ENCODE peak calls at places on chromosomes 6 and 20, in six cellular contexts. O is lung, M is hepatocyte, U is neural progenitor cell, D is lower lobe of right lung, L is ovary. V is an unnamed sample.

GRCh38 chr6:3765415-3765814 is 13.9 kb upstream of the PXDC1 start:
- DNase-seq in L (no peak), M (no peak), D (no peak), O (no peak), U (no peak), V (no peak)

GRCh38 chr6:36633915-36634314 is 39.8 kb downstream of the SRSF3 start:
- DNase-seq in L (peak; percentile 81), M (peak; percentile 65), O (peak; percentile 64), U (no peak), D (peak; percentile 75), V (peak; percentile 42)

GRCh38 chr6:33198159-33198852 is 2.2 kb downstream of the RXRB start:
- DNase-seq in U (no peak), D (no peak), M (no peak), O (no peak), L (peak; percentile 33), V (no peak)

GRCh38 chr6:162442675-162443074 is 284.9 kb downstream of the PRKN start:
- DNase-seq in U (peak; percentile 80), M (peak; percentile 19), O (no peak), L (no peak), D (no peak), V (no peak)

GRCh38 chr20:51930775-51931174 is 128.5 kb upstream of the SALL4 start:
- DNase-seq in O (no peak), L (no peak), U (no peak), D (no peak), M (peak; percentile 68), V (peak; percentile 16)

GRCh38 chr6:143037470-143037869 is 23.2 kb upstream of the AIG1 start:
- DNase-seq in M (no peak), U (peak; percentile 19), O (no peak), L (no peak), D (no peak), V (no peak)

GRCh38 chr6:71335544-71335943 is 46.9 kb downstream of the OGFRL1 start:
- DNase-seq in O (no peak), L (no peak), M (no peak), D (no peak), U (no peak), V (no peak)

GRCh38 chr6:1870902-1871301 is 261.2 kb downstream of the FOXC1 start:
- DNase-seq in L (no peak), M (no peak), D (no peak), O (no peak), U (peak; percentile 53), V (no peak)

GRCh38 chr6:82951389-82951788 is 114.3 kb downstream of the UBE3D start:
- DNase-seq in D (no peak), M (no peak), O (no peak), U (no peak), L (no peak), V (no peak)

GRCh38 chr20:45823949-45824835 is 2.9 kb downstream of the TNNC2 start:
- DNase-seq in D (peak; percentile 53), O (no peak), U (peak; percentile 66), L (peak; percentile 73), M (peak; percentile 59), V (no peak)

GRCh38 chr6:29619578-29619977 is 13.4 kb downstream of the GABBR1 start:
- DNase-seq in L (no peak), O (no peak), D (no peak), M (no peak), U (no peak), V (no peak)

GRCh38 chr6:151023346-151023745 is 157.8 kb downstream of the MTHFD1L start:
- DNase-seq in D (no peak), O (no peak), L (no peak), M (no peak), U (no peak), V (no peak)

DNA sequence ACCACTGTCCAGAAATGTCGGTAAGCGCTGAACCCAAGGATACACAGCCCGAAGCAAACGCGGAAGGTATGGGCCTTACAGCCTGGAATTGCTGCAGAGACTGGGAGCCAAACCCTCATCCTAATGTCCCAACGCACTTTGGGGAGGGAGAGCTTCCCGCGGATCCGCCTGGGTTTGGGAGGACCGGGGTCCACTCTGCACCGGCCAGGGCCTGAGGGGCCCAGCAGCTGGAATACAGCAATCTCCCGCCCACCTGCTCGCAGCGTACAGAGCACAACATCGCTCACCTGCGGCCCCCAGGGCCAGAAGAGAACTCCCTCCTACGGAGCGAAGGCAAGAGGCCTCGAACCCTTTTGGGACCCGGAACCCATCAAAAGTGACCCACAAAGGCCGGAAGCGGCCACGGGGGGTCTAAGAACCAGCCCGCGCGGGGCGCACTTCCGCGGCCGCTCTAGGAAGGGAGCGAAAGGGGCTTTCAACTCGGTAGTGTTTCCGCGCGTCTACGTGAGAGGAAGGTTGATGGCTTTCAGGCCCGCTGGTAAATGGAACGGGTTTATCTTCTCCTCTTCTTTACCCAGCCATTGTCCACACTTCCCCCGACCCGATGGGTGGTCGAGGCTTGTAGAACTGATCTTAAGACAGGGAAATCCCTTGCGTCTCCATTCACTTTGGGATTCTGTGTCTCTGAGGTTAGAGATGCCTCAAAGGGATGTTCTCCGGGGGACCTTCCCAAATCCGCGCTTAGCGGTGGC is at the start of gene ZSCAN12:
- DNase-seq in L (peak; percentile 90), D (peak; percentile 88), U (peak; percentile 90), M (peak; percentile 95), O (peak; percentile 84), V (peak; percentile 75)
- TF ChIP-seq CTCF in L (peak; percentile 37), D (peak; percentile 56), U (peak; percentile 78), M (peak; percentile 73), O (peak; percentile 11), V (peak; percentile 81)

GRCh38 chr6:158629376-158630221 is 14.9 kb downstream of the DYNLT1 start:
- DNase-seq in O (no peak), U (peak; percentile 40), M (no peak), L (no peak), D (no peak), V (no peak)
- TF ChIP-seq CTCF in O (no peak), U (peak; percentile 44), M (peak; percentile 22), L (no peak), D (no peak), V (no peak)

DNA sequence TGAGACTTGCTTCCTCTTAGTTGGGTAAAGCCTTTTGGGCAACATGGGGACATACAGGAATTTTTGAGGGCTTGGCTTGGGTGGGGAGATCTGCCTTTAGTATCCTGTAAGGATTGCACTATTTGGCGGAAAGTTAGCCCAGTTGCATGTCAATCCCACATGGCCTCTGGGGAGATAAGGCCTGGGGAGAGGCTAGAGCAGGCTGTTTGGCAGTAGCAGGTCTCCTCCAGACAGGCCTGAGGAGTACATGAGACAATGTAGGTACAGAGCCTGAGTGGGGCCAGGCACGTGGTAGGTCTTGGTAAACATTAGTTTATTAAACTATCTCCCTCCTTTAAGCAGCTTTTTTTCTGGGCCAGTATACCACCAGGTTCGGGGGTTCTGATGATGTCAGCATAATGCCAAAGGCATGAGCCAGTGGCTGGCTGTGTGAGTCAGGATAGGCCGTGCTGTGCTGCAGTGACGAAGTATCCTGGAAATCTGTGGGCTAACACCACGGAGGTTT is 147.9 kb downstream of the VEGFA start:
- DNase-seq in M (peak; percentile 54), L (no peak), U (no peak), O (no peak), D (peak; percentile 23), V (no peak)
- TF ChIP-seq CTCF in M (no peak), L (no peak), U (no peak), O (no peak), D (no peak), V (no peak)

GRCh38 chr6:16184129-16184528 is 54.3 kb upstream of the GMPR start:
- DNase-seq in M (peak; percentile 48), U (peak; percentile 28), D (peak; percentile 62), O (no peak), L (no peak), V (no peak)
- TF ChIP-seq CTCF in M (no peak), U (peak; percentile 35), D (peak; percentile 35), O (no peak), L (no peak), V (no peak)

V was measured in AG09319.